ENCODE peak calls at places on chromosomes 13 and 19, in six cellular contexts. One of them, this sample, is unnamed.

GRCh38 chr13:32019612-32020233 is 11.9 kb upstream of the FRY start:
- DNase-seq in neuronal stem cell: peak; percentile 43
- DNase-seq in mesenchymal stem cell: peak; percentile 71
- DNase-seq in H9: peak; percentile 59
- DNase-seq in IMR-90: peak; percentile 81
- DNase-seq in H1: no peak
- DNase-seq in this sample: peak; percentile 82

GRCh38 chr19:56874530-56874929 is 34.0 kb upstream of the PEG3 start:
- DNase-seq in neuronal stem cell: no peak
- DNase-seq in mesenchymal stem cell: no peak
- DNase-seq in H1: no peak
- DNase-seq in H9: no peak
- DNase-seq in IMR-90: no peak
- DNase-seq in this sample: no peak

GRCh38 chr13:49300716-49301589 is 53.2 kb downstream of the CDADC1 start:
- DNase-seq in mesenchymal stem cell: peak; percentile 79
- DNase-seq in H1: peak; percentile 57
- DNase-seq in H9: peak; percentile 76
- DNase-seq in neuronal stem cell: peak; percentile 52
- DNase-seq in IMR-90: peak; percentile 76
- DNase-seq in this sample: peak; percentile 74

GRCh38 chr19:42281175-42282035 is 12.4 kb downstream of the CIC start:
- DNase-seq in H9: peak; percentile 71
- DNase-seq in mesenchymal stem cell: peak; percentile 52
- DNase-seq in IMR-90: peak; percentile 41
- DNase-seq in H1: peak; percentile 73
- DNase-seq in neuronal stem cell: peak; percentile 39
- DNase-seq in this sample: peak; percentile 80

GRCh38 chr13:65188691-65189090 is 2041.4 kb downstream of the PCDH9 start:
- DNase-seq in neuronal stem cell: no peak
- DNase-seq in H9: no peak
- DNase-seq in IMR-90: no peak
- DNase-seq in H1: no peak
- DNase-seq in mesenchymal stem cell: no peak
- DNase-seq in this sample: no peak

GRCh38 chr13:23899555-23899954 is 2.3 kb upstream of the C1QTNF9B start:
- DNase-seq in H9: no peak
- DNase-seq in mesenchymal stem cell: peak; percentile 52
- DNase-seq in IMR-90: peak; percentile 74
- DNase-seq in neuronal stem cell: no peak
- DNase-seq in H1: no peak
- DNase-seq in this sample: no peak

GRCh38 chr13:112053744-112054615 is 13.0 kb upstream of the SOX1 start:
- DNase-seq in H1: peak; percentile 73
- DNase-seq in neuronal stem cell: no peak
- DNase-seq in H9: no peak
- DNase-seq in mesenchymal stem cell: no peak
- DNase-seq in IMR-90: no peak
- DNase-seq in this sample: no peak

GRCh38 chr19:31149306-31149975 is 199.8 kb downstream of the TSHZ3 start:
- DNase-seq in neuronal stem cell: no peak
- DNase-seq in H9: no peak
- DNase-seq in H1: no peak
- DNase-seq in mesenchymal stem cell: no peak
- DNase-seq in IMR-90: peak; percentile 8
- DNase-seq in this sample: no peak

GRCh38 chr13:91153372-91153771 is 194.1 kb upstream of the MIR17HG start:
- DNase-seq in mesenchymal stem cell: no peak
- DNase-seq in neuronal stem cell: no peak
- DNase-seq in IMR-90: no peak
- DNase-seq in H9: no peak
- DNase-seq in H1: no peak
- DNase-seq in this sample: peak; percentile 11

GRCh38 chr19:58352760-58353671 is at the start of gene A1BG:
- DNase-seq in H1: no peak
- DNase-seq in mesenchymal stem cell: no peak
- DNase-seq in neuronal stem cell: no peak
- DNase-seq in H9: no peak
- DNase-seq in IMR-90: no peak
- DNase-seq in this sample: no peak

GRCh38 chr19:33390120-33390907 is 16.8 kb downstream of the CEBPG start:
- DNase-seq in IMR-90: no peak
- DNase-seq in H9: no peak
- DNase-seq in neuronal stem cell: no peak
- DNase-seq in mesenchymal stem cell: no peak
- DNase-seq in H1: no peak
- DNase-seq in this sample: no peak

GRCh38 chr13:41648314-41648935 is 191.1 kb downstream of the RGCC start:
- DNase-seq in neuronal stem cell: no peak
- DNase-seq in mesenchymal stem cell: peak; percentile 11
- DNase-seq in H9: no peak
- DNase-seq in H1: no peak
- DNase-seq in IMR-90: peak; percentile 72
- DNase-seq in this sample: peak; percentile 30

GRCh38 chr19:5302396-5302795 is 38.2 kb downstream of the PTPRS start:
- DNase-seq in H9: no peak
- DNase-seq in H1: no peak
- DNase-seq in mesenchymal stem cell: no peak
- DNase-seq in neuronal stem cell: no peak
- DNase-seq in IMR-90: no peak
- DNase-seq in this sample: no peak

GRCh38 chr13:47790755-47791154 is 210.3 kb downstream of the SUCLA2 start:
- DNase-seq in H9: no peak
- DNase-seq in mesenchymal stem cell: no peak
- DNase-seq in IMR-90: no peak
- DNase-seq in neuronal stem cell: no peak
- DNase-seq in H1: no peak
- DNase-seq in this sample: no peak

GRCh38 chr13:85558118-85558517 is 241.1 kb downstream of the SLITRK6 start:
- DNase-seq in IMR-90: no peak
- DNase-seq in H9: no peak
- DNase-seq in neuronal stem cell: no peak
- DNase-seq in H1: no peak
- DNase-seq in mesenchymal stem cell: no peak
- DNase-seq in this sample: no peak

GRCh38 chr13:106568225-106569003 is 477 bp upstream of the ARGLU1 start:
- DNase-seq in H9: no peak
- DNase-seq in IMR-90: no peak
- DNase-seq in neuronal stem cell: no peak
- DNase-seq in H1: no peak
- DNase-seq in mesenchymal stem cell: no peak
- DNase-seq in this sample: no peak

GRCh38 chr13:113816925-113817859 is 46.7 kb downstream of the GAS6 start:
- DNase-seq in H1: peak; percentile 94
- DNase-seq in neuronal stem cell: peak; percentile 68
- DNase-seq in IMR-90: peak; percentile 83
- DNase-seq in mesenchymal stem cell: peak; percentile 70
- DNase-seq in H9: peak; percentile 91
- DNase-seq in this sample: peak; percentile 93

DNA sequence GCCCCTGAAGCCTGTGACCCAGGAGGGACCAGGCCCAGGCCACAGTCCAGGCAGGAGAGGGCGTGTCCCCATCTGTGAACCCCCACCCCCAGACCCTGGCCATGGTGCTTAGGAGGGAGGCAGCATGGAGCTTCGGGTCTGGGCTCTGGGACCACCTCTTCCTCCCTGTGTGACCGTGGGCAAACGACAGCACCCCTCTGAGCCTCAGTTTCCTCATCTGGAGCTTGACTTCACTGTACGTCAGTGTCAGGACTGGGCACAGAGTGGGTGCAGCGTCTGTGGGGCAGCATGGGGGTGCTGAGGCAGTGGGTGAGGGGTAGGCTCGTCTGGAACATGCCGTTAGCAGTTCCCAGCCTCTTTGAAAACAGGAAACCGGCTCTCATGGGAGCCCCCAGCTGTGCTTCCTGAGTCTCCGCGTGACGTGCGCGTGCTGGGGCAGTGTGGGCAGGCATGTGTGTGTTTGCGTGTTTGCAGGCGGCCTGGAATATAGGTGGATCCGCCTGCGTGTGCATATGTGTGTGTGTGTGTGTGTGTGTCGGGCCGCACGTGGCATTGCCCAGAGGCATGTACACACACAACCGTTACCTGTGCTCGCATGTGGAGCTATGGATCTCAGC is 15.7 kb downstream of the ARRDC2 start:
- DNase-seq in neuronal stem cell: no peak
- DNase-seq in IMR-90: no peak
- DNase-seq in H1: no peak
- DNase-seq in H9: no peak
- DNase-seq in mesenchymal stem cell: peak; percentile 85
- DNase-seq in this sample: no peak
- H2BK15ac ChIP-seq in neuronal stem cell: peak overlapping the region; percentile 19
- H2BK15ac ChIP-seq in IMR-90: no peak overlapping the region
- H2BK15ac ChIP-seq in H1: no peak overlapping the region
- H2BK15ac ChIP-seq in H9: no peak overlapping the region
- H2BK15ac ChIP-seq in mesenchymal stem cell: no peak overlapping the region
- H2BK15ac ChIP-seq in this sample: no peak overlapping the region

DNA sequence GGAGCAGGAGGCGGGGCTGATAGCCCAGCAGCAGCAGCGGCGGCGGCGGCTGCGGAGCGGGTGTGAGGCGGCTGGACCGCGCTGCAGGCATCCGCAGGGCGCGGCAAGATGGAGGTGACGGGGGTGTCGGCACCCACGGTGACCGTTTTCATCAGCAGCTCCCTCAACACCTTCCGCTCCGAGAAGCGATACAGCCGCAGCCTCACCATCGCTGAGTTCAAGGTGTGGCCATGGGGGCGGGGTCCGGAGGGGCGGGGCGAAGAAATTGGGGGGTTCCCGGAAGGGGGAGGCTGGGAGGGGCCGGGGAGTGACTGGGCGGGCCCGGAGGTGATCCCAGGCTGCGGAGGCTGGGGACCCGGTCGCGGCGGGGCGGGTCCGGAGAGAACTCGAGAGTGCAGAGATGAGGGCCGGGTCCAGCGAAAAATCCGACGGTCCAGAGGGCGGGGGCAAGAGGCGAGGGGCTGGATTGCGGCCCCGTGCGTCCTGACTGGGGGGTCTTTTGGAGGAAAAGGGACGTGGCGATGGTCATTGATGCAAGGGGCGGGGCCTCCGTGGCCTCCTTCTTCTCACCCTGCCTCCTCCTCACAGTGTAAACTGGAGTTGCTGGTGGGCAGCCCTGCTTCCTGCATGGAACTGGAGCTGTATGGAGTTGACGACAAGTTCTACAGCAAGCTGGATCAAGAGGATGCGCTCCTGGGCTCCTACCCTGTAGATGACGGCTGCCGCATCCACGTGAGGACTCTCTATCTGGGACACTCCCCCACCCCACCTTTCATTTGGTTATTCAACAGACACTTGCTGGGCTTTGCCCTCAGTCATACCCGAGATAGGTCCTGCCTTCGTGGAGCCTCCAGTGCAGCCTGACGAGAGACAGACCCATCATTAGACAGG is at the start of gene TBCB:
- DNase-seq in IMR-90: peak; percentile 28
- DNase-seq in H1: no peak
- DNase-seq in H9: no peak
- DNase-seq in mesenchymal stem cell: peak; percentile 57
- DNase-seq in neuronal stem cell: no peak
- DNase-seq in this sample: peak; percentile 61
- H2BK120ac ChIP-seq in IMR-90: peak within 1 kb of the TSS; percentile 79
- H2BK120ac ChIP-seq in H1: no peak within 1 kb of the TSS
- H2BK120ac ChIP-seq in H9: no peak within 1 kb of the TSS
- H2BK120ac ChIP-seq in mesenchymal stem cell: peak within 1 kb of the TSS; percentile 42
- H2BK120ac ChIP-seq in neuronal stem cell: peak within 1 kb of the TSS; percentile 8
- H2BK120ac ChIP-seq in this sample: no peak within 1 kb of the TSS

GRCh38 chr19:41030651-41031050 is 39.6 kb downstream of the CYP2B6 start:
- DNase-seq in H1: no peak
- DNase-seq in neuronal stem cell: no peak
- DNase-seq in IMR-90: no peak
- DNase-seq in mesenchymal stem cell: no peak
- DNase-seq in H9: no peak
- DNase-seq in this sample: peak; percentile 38
- H2BK15ac ChIP-seq in H1: peak overlapping the region; percentile 61
- H2BK15ac ChIP-seq in neuronal stem cell: no peak overlapping the region
- H2BK15ac ChIP-seq in IMR-90: no peak overlapping the region
- H2BK15ac ChIP-seq in mesenchymal stem cell: no peak overlapping the region
- H2BK15ac ChIP-seq in H9: no peak overlapping the region
- H2BK15ac ChIP-seq in this sample: no peak overlapping the region

GRCh38 chr19:47512183-47512947 is 2.5 kb downstream of the NAPA start:
- DNase-seq in H1: no peak
- DNase-seq in mesenchymal stem cell: peak; percentile 33
- DNase-seq in IMR-90: peak; percentile 52
- DNase-seq in H9: no peak
- DNase-seq in neuronal stem cell: no peak
- DNase-seq in this sample: no peak
- H2BK120ac ChIP-seq in H1: no peak overlapping the region
- H2BK120ac ChIP-seq in mesenchymal stem cell: no peak overlapping the region
- H2BK120ac ChIP-seq in IMR-90: no peak overlapping the region
- H2BK120ac ChIP-seq in H9: no peak overlapping the region
- H2BK120ac ChIP-seq in neuronal stem cell: no peak overlapping the region
- H2BK120ac ChIP-seq in this sample: no peak overlapping the region

DNA sequence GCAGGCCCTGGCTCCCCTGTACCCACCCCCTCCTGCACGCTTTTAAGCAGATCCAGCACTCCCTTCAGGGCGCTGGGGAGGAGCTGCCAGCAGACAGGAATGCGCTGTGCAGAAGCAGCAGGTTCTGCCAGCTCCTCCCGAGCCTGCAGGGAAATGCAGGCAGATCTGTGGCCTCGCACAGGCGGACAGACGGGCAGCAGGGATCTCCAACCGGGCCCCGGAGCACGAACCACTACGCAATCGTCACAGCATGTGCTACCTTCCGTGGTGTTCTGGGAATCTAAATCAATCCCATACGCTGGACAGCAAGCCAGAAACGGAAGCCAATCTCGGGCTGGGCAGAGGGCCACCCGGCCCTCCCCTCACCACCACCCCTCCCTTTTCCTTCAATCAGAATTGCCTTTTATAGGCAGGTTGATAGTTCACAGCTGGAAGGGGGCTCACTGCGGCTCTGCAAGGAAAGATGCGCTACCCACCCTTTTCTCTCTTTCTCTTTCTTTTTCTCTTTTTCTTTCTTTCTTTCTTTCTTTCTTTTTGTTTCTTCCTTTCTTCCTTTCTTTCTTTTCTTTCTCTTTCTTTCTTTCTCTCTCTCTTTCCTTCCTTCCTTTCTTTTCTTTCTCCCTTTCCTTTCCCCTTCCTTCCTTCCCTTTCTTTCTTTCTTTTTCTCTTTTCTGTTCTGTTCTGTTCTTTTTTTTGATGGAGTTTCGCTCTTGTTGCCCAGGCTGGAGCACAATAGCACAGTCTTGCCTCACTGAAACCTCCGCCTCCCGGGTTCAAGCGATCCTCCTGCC is 99.9 kb downstream of the GNG7 start:
- DNase-seq in H1: peak; percentile 80
- DNase-seq in mesenchymal stem cell: peak; percentile 84
- DNase-seq in neuronal stem cell: no peak
- DNase-seq in IMR-90: peak; percentile 81
- DNase-seq in H9: peak; percentile 88
- DNase-seq in this sample: peak; percentile 95
- H2BK15ac ChIP-seq in H1: no peak overlapping the region
- H2BK15ac ChIP-seq in mesenchymal stem cell: no peak overlapping the region
- H2BK15ac ChIP-seq in neuronal stem cell: no peak overlapping the region
- H2BK15ac ChIP-seq in IMR-90: peak overlapping the region; percentile 32
- H2BK15ac ChIP-seq in H9: no peak overlapping the region
- H2BK15ac ChIP-seq in this sample: no peak overlapping the region

DNA sequence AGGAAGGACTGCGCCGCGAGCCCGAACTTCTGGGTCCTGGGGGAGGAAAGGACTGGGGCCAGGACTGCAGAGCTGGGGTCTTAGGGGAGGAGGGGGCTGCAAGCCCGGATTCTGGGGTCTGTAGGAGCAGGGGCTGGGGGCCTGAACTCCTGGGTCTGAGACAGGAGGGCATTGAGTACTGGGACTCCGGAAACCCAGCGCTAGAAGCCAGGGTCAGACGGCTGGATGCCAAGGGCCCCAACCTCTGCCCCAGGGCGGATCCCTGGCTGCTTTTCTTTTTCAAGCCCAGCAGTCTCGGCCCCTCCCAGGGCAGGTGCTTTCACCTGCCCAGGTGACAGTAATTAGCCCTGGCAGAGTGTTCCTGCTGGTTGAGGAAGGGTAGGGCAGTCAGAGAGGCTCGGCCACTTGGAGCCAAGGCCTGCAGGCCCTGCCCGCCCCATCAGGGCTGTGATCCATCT is 2.3 kb downstream of the MYH14 start:
- DNase-seq in mesenchymal stem cell: no peak
- DNase-seq in neuronal stem cell: no peak
- DNase-seq in IMR-90: no peak
- DNase-seq in H9: peak; percentile 59
- DNase-seq in H1: peak; percentile 64
- DNase-seq in this sample: no peak
- H2BK120ac ChIP-seq in mesenchymal stem cell: no peak overlapping the region
- H2BK120ac ChIP-seq in neuronal stem cell: no peak overlapping the region
- H2BK120ac ChIP-seq in IMR-90: no peak overlapping the region
- H2BK120ac ChIP-seq in H9: no peak overlapping the region
- H2BK120ac ChIP-seq in H1: no peak overlapping the region
- H2BK120ac ChIP-seq in this sample: no peak overlapping the region

This sample was measured in mesendoderm.